ENCODE peak calls at places on chromosome 4, in six cellular contexts. X is neural progenitor cell, J is fibroblast of lung, S is keratinocyte, K is H1, B is DND-41. Z is an unnamed sample.

GRCh38 chr4:72094054-72094780 is 62.4 kb downstream of the NPFFR2 start:
- DNase-seq in K (no peak), X (peak; percentile 23), S (no peak), B (no peak), J (no peak), Z (no peak)

GRCh38 chr4:173182403-173182802 is 13.8 kb downstream of the GALNT7 start:
- DNase-seq in S (peak; percentile 55), J (peak; percentile 95), K (no peak), B (no peak), X (no peak), Z (peak; percentile 95)

GRCh38 chr4:173056708-173057107 is 111.9 kb upstream of the GALNT7 start:
- DNase-seq in J (no peak), K (no peak), B (no peak), S (no peak), X (no peak), Z (no peak)

GRCh38 chr4:54423066-54423465 is 194.0 kb downstream of the PDGFRA start:
- DNase-seq in S (peak; percentile 0), X (no peak), K (no peak), J (peak; percentile 27), B (no peak), Z (peak; percentile 71)

GRCh38 chr4:84031401-84031800 is 467.7 kb downstream of the NKX6-1 start:
- DNase-seq in X (no peak), B (no peak), S (no peak), J (no peak), K (no peak), Z (no peak)

GRCh38 chr4:168710353-168710946 is 213.6 kb downstream of the PALLD start:
- DNase-seq in S (no peak), X (peak; percentile 51), B (no peak), K (no peak), J (peak; percentile 72), Z (peak; percentile 54)

GRCh38 chr4:26804876-26805275 is 55.8 kb upstream of the STIM2 start:
- DNase-seq in X (no peak), S (no peak), B (no peak), J (no peak), K (no peak), Z (no peak)

GRCh38 chr4:40838742-40839141 is 89.0 kb downstream of the NSUN7 start:
- DNase-seq in J (no peak), B (no peak), K (no peak), X (no peak), S (no peak), Z (no peak)

GRCh38 chr4:183588169-183588675 is 70.8 kb downstream of the RWDD4 start:
- DNase-seq in K (no peak), J (peak; percentile 48), S (no peak), B (no peak), X (no peak), Z (no peak)

GRCh38 chr4:126661194-126661593 is 971.6 kb upstream of the INTU start:
- DNase-seq in X (no peak), S (no peak), B (no peak), J (peak; percentile 52), K (no peak), Z (peak; percentile 8)

GRCh38 chr4:103721251-103721650 is 1.5 kb upstream of the TACR3 start:
- DNase-seq in B (no peak), J (no peak), K (no peak), S (no peak), X (no peak), Z (no peak)

GRCh38 chr4:42395595-42395994 is 1.7 kb upstream of the SHISA3 start:
- DNase-seq in B (no peak), S (no peak), X (no peak), K (no peak), J (no peak), Z (no peak)

GRCh38 chr4:42397635-42398447 is 553 bp downstream of the SHISA3 start:
- DNase-seq in B (no peak), J (peak; percentile 37), K (no peak), X (peak; percentile 77), S (no peak), Z (peak; percentile 25)

GRCh38 chr4:42397256-42397634 is at the start of gene SHISA3:
- DNase-seq in B (no peak), X (peak; percentile 69), K (no peak), J (peak; percentile 19), S (no peak), Z (no peak)

GRCh38 chr4:42398448-42399355 is 1.4 kb downstream of the SHISA3 start:
- DNase-seq in B (no peak), X (peak; percentile 84), S (no peak), K (no peak), J (no peak), Z (no peak)

DNA sequence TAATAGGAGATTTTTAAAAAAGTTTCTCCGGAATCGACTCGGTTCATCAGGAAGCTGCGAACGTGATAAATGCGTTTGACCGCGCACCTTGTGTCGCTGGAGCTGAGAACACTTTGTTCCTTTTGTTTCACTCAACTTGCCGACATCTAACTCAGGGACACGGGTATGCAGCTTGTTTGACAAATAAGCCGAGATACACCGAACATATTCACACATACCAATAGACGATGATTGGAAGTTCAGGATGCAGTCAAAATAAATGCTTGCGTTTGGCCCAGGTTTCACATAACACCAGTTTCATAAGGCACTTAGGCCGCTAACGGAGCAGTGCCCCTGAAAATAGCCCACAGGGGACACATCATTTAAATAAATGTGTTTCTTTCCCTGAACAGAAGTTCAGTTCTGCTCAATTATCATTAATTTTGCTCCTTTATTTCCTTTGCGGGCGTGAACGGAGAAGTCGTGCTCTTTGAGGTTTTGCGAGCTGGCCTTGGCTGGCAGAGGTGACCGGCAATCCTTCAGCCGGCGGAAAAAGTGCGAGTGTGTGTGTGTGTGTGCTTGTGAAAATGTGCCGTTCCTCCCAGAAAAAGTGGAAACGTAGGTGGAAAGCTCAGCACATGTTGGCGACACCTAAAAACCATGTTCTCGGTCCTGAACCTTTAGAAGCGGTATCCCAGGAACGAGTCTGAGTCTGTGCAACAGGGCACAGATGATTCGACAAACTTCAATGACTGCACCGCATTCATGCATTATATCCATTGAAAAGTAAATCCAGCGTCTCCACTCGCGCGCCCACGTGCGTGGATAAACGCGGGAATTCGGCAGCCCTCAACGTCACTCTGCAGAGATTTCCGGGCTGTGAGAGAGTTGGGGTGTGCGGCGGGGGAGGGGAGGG is 680 bp upstream of the SHISA3 start:
- DNase-seq in X (peak; percentile 49), J (no peak), S (no peak), B (no peak), K (no peak), Z (no peak)
- TF ChIP-seq EZH2 in X (peak; percentile 82), J (peak; percentile 32), S (peak; percentile 76), B (no peak), K (peak; percentile 66), Z (peak; percentile 95)

GRCh38 chr4:80074059-80074458 is 1.0 kb upstream of the ANTXR2 start:
- DNase-seq in S (no peak), B (no peak), X (no peak), K (no peak), J (no peak), Z (no peak)
- H3K9ac ChIP-seq in S (no peak overlapping the region), B (peak overlapping the region; percentile 93), X (no peak overlapping the region), K (no peak overlapping the region), J (no peak overlapping the region), Z (no peak overlapping the region)

GRCh38 chr4:42655921-42656735 is 777 bp downstream of the ATP8A1 start:
- DNase-seq in J (no peak), S (no peak), B (peak; percentile 57), K (no peak), X (peak; percentile 56), Z (no peak)

GRCh38 chr4:42655248-42655647 is 1.7 kb downstream of the ATP8A1 start:
- DNase-seq in J (no peak), S (no peak), K (no peak), X (no peak), B (no peak), Z (no peak)

GRCh38 chr4:42656986-42657792 is at the start of gene ATP8A1:
- DNase-seq in B (peak; percentile 89), J (peak; percentile 84), K (peak; percentile 70), X (peak; percentile 97), S (no peak), Z (peak; percentile 79)

GRCh38 chr4:42654606-42655005 is 2.3 kb downstream of the ATP8A1 start:
- DNase-seq in X (no peak), B (no peak), K (no peak), S (no peak), J (peak; percentile 82), Z (peak; percentile 63)

GRCh38 chr4:42656736-42656985 is 244 bp downstream of the ATP8A1 start:
- DNase-seq in K (no peak), B (no peak), S (no peak), J (no peak), X (no peak), Z (no peak)
- TF ChIP-seq EZH2 in K (no peak), B (no peak), S (no peak), J (no peak), X (no peak), Z (no peak)

DNA sequence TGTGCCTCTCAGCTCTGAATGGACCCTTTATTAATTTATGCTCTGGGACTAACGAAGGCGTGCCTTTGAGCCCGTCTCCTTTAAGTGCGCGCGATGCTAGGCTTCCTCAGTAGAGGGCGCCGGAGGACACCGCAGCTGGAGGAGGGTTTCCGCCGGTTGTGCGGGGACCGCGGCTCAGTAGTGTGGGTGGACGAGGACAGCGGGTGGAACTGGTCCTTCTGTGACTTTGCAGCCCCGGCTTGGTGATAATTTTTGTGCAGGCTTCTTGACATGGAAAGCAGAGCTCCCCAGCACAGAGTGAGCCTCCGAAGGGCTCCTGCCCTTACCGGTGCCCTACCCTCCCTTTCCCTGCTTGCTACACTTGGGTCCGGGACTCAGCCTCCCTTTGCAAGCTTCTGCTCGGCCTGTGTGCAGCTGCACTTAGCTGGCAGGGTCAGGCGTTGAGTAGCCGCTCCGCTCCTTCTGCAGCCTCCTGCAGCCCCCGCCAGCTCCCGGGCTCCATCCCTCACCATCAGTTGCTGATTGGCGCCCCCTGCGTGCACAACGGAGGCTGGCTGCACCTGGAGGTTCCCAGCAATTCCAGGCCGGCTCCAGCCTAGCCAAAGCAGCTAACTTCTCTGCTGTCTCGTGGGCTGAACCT is 26.8 kb upstream of the BOD1L1 start:
- DNase-seq in B (peak; percentile 54), S (no peak), X (peak; percentile 88), K (peak; percentile 62), J (peak; percentile 50), Z (peak; percentile 62)
- H3K9ac ChIP-seq in B (no peak overlapping the region), S (peak overlapping the region; percentile 36), X (no peak overlapping the region), K (no peak overlapping the region), J (no peak overlapping the region), Z (no peak overlapping the region)

DNA sequence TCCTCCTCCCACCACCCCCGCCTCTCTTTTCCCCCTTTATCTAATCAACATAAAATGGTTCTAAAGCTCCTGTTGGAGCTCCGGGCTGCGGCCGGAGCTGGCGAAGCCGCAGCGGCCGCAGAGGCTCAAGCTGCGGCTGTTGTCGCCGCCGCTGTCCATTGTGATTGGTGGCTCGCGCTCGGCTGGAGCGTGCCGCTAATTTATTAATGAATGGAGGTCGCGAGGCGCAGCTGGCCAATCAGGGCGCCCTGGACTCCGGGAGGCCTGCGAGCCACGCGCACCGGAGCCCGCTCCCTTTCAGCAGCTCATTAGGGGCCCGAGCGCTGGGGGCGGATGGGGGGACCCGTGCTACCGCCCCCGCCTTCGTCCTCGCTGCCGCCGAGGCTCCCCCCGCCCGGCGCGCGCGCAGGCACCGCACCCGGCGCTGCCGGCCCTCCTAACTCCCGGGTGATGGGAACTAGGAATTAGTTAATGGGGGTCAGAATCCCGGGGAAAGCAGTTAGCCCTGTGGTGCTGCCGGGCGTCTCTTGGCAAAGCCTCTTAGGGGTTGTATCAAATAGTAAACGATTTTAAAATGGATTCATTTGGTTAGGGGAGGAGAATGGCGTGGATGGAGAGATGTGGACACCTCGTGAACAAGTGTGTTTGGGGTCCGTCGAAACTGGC is 554 bp upstream of the NEUROG2 start:
- DNase-seq in J (no peak), S (no peak), X (peak; percentile 96), B (no peak), K (no peak), Z (no peak)
- TF ChIP-seq EZH2 in J (no peak), S (peak; percentile 82), X (peak; percentile 21), B (no peak), K (no peak), Z (no peak)